ENCODE peak calls at places on chromosomes 4 and X, in eight cellular contexts. H is GM23338, Z is heart right ventricle, E is GM23248, N is fibroblast of lung, G is right cardiac atrium, O is aorta, S is endodermal cell. L is an unnamed sample. For H3K27me3, the result is how much of the 10 kb centered on the place peaks cover.

GRCh38 chrX:78514852-78515251 is 144.3 kb downstream of the RTL3 start:
- DNase-seq in H (peak), Z (no peak), E (no peak), N (no peak), G (no peak), O (no peak), S (peak), L (no peak)

GRCh38 chr4:107718351-107718965 is 1.6 kb downstream of the PAPSS1 start:
- DNase-seq in H (no peak), Z (no peak), E (no peak), N (no peak), G (no peak), O (no peak), S (no peak), L (no peak)

GRCh38 chr4:107618656-107619055 is 101.4 kb downstream of the PAPSS1 start:
- DNase-seq in H (no peak), Z (no peak), E (peak), N (no peak), G (no peak), O (no peak), S (no peak), L (no peak)

GRCh38 chr4:151804821-151805220 is 44.0 kb upstream of the GATB start:
- DNase-seq in H (no peak), Z (no peak), E (peak), N (peak), G (no peak), O (no peak), S (no peak), L (no peak)

GRCh38 chr4:128323401-128323800 is 35.8 kb upstream of the PGRMC2 start:
- DNase-seq in H (no peak), Z (no peak), E (no peak), N (no peak), G (no peak), O (no peak), S (no peak), L (no peak)

GRCh38 chrX:104565791-104566687 is at the start of gene IL1RAPL2:
- DNase-seq in H (peak), Z (peak), E (peak), N (peak), G (peak), O (no peak), S (peak), L (peak)

GRCh38 chr4:140061194-140061593 is 92.8 kb downstream of the MAML3 start:
- DNase-seq in H (no peak), Z (no peak), E (no peak), N (peak), G (no peak), O (no peak), S (no peak), L (no peak)

GRCh38 chr4:25654971-25655963 is at the start of gene SLC34A2:
- DNase-seq in H (peak), Z (no peak), E (no peak), N (no peak), G (no peak), O (no peak), S (peak), L (no peak)

GRCh38 chrX:38652934-38653442 is 91.6 kb downstream of the TSPAN7 start:
- DNase-seq in H (no peak), Z (no peak), E (no peak), N (no peak), G (no peak), O (no peak), S (no peak), L (no peak)

GRCh38 chr4:2058264-2059033 is 678 bp upstream of the NAT8L start:
- DNase-seq in H (peak), Z (no peak), E (peak), N (no peak), G (peak), O (peak), S (peak), L (peak)
- H3K27me3 ChIP-seq in H (half or more), Z (half or more), E (under half), N (under half), G (under half), O (under half), S (half or more), L (under half)

GRCh38 chr4:6953751-6954380 is 44.2 kb downstream of the TBC1D14 start:
- DNase-seq in H (peak), Z (peak), E (peak), N (peak), G (peak), O (peak), S (peak), L (peak)
- H3K4me3 ChIP-seq in H (no peak), Z (peak), E (peak), N (peak), G (no peak), O (no peak), S (no peak), L (no peak)

GRCh38 chrX:77444075-77444474 is 3.1 kb upstream of the FGF16 start:
- DNase-seq in H (no peak), Z (no peak), E (no peak), N (no peak), G (no peak), O (no peak), S (no peak), L (no peak)
- H3K27me3 ChIP-seq in H (under half), Z (under half), E (under half), N (under half), G (under half), O (under half), S (under half), L (under half)

GRCh38 chr4:94803181-94803580 is 45.4 kb downstream of the BMPR1B start:
- DNase-seq in H (no peak), Z (no peak), E (peak), N (no peak), G (no peak), O (no peak), S (no peak), L (no peak)
- H3K4me3 ChIP-seq in H (no peak), Z (no peak), E (no peak), N (no peak), G (no peak), O (no peak), S (no peak), L (no peak)